ENCODE peak calls at places on chromosomes 6 and 20, in ten cellular contexts. One of them, this sample, is unnamed.

GRCh38 chr6:168892031-168892430 is 361.6 kb downstream of the THBS2 start:
- DNase-seq in activated T-helper 1 cell treated with anti-CD3 and anti-CD28 coated beads, Interleukin-2, amount 50 U/mL, for 16 hours: no peak
- DNase-seq in iris pigment epithelial cell: no peak
- DNase-seq in activated T-cell treated with anti-CD3 and anti-CD28 coated beads for 24 hours: no peak
- DNase-seq in nucleus accumbens: no peak
- DNase-seq in T-helper 1 cell: no peak
- DNase-seq in CD4-positive, CD25-positive, alpha-beta regulatory T cell: no peak
- DNase-seq in fibroblast of pulmonary artery: no peak
- DNase-seq in stimulated activated CD4-positive, alpha-beta T cell treated with anti-CD3 and anti-CD28 coated beads, Interleukin-15, amount 100 ng/mL, for 1 hour: no peak
- DNase-seq in skeletal muscle cell: no peak
- DNase-seq in this sample: no peak

GRCh38 chr6:11307226-11307625 is 74.8 kb upstream of the NEDD9 start:
- DNase-seq in CD4-positive, CD25-positive, alpha-beta regulatory T cell: no peak
- DNase-seq in iris pigment epithelial cell: peak
- DNase-seq in skeletal muscle cell: no peak
- DNase-seq in nucleus accumbens: no peak
- DNase-seq in stimulated activated CD4-positive, alpha-beta T cell treated with anti-CD3 and anti-CD28 coated beads, Interleukin-15, amount 100 ng/mL, for 1 hour: no peak
- DNase-seq in activated T-helper 1 cell treated with anti-CD3 and anti-CD28 coated beads, Interleukin-2, amount 50 U/mL, for 16 hours: no peak
- DNase-seq in activated T-cell treated with anti-CD3 and anti-CD28 coated beads for 24 hours: no peak
- DNase-seq in T-helper 1 cell: no peak
- DNase-seq in fibroblast of pulmonary artery: no peak
- DNase-seq in this sample: no peak

GRCh38 chr6:88596801-88597200 is 366.6 kb downstream of the RNGTT start:
- DNase-seq in CD4-positive, CD25-positive, alpha-beta regulatory T cell: no peak
- DNase-seq in T-helper 1 cell: no peak
- DNase-seq in activated T-cell treated with anti-CD3 and anti-CD28 coated beads for 24 hours: no peak
- DNase-seq in iris pigment epithelial cell: no peak
- DNase-seq in stimulated activated CD4-positive, alpha-beta T cell treated with anti-CD3 and anti-CD28 coated beads, Interleukin-15, amount 100 ng/mL, for 1 hour: no peak
- DNase-seq in activated T-helper 1 cell treated with anti-CD3 and anti-CD28 coated beads, Interleukin-2, amount 50 U/mL, for 16 hours: no peak
- DNase-seq in nucleus accumbens: no peak
- DNase-seq in fibroblast of pulmonary artery: no peak
- DNase-seq in skeletal muscle cell: no peak
- DNase-seq in this sample: no peak

GRCh38 chr6:30136570-30137286 is 788 bp downstream of the TRIM40 start:
- DNase-seq in activated T-cell treated with anti-CD3 and anti-CD28 coated beads for 24 hours: no peak
- DNase-seq in stimulated activated CD4-positive, alpha-beta T cell treated with anti-CD3 and anti-CD28 coated beads, Interleukin-15, amount 100 ng/mL, for 1 hour: no peak
- DNase-seq in fibroblast of pulmonary artery: no peak
- DNase-seq in activated T-helper 1 cell treated with anti-CD3 and anti-CD28 coated beads, Interleukin-2, amount 50 U/mL, for 16 hours: no peak
- DNase-seq in iris pigment epithelial cell: no peak
- DNase-seq in skeletal muscle cell: no peak
- DNase-seq in T-helper 1 cell: no peak
- DNase-seq in nucleus accumbens: no peak
- DNase-seq in CD4-positive, CD25-positive, alpha-beta regulatory T cell: no peak
- DNase-seq in this sample: no peak

GRCh38 chr6:3031857-3032256 is 32.2 kb downstream of the NQO2 start:
- DNase-seq in CD4-positive, CD25-positive, alpha-beta regulatory T cell: no peak
- DNase-seq in skeletal muscle cell: no peak
- DNase-seq in activated T-helper 1 cell treated with anti-CD3 and anti-CD28 coated beads, Interleukin-2, amount 50 U/mL, for 16 hours: no peak
- DNase-seq in activated T-cell treated with anti-CD3 and anti-CD28 coated beads for 24 hours: no peak
- DNase-seq in T-helper 1 cell: no peak
- DNase-seq in stimulated activated CD4-positive, alpha-beta T cell treated with anti-CD3 and anti-CD28 coated beads, Interleukin-15, amount 100 ng/mL, for 1 hour: no peak
- DNase-seq in iris pigment epithelial cell: no peak
- DNase-seq in nucleus accumbens: no peak
- DNase-seq in fibroblast of pulmonary artery: no peak
- DNase-seq in this sample: no peak

GRCh38 chr6:69233195-69233524 is 563.6 kb downstream of the LMBRD1 start:
- DNase-seq in iris pigment epithelial cell: no peak
- DNase-seq in T-helper 1 cell: no peak
- DNase-seq in nucleus accumbens: no peak
- DNase-seq in skeletal muscle cell: no peak
- DNase-seq in CD4-positive, CD25-positive, alpha-beta regulatory T cell: no peak
- DNase-seq in stimulated activated CD4-positive, alpha-beta T cell treated with anti-CD3 and anti-CD28 coated beads, Interleukin-15, amount 100 ng/mL, for 1 hour: no peak
- DNase-seq in activated T-cell treated with anti-CD3 and anti-CD28 coated beads for 24 hours: no peak
- DNase-seq in fibroblast of pulmonary artery: no peak
- DNase-seq in activated T-helper 1 cell treated with anti-CD3 and anti-CD28 coated beads, Interleukin-2, amount 50 U/mL, for 16 hours: no peak
- DNase-seq in this sample: no peak

GRCh38 chr6:85113934-85114582 is 335.8 kb upstream of the NT5E start:
- DNase-seq in stimulated activated CD4-positive, alpha-beta T cell treated with anti-CD3 and anti-CD28 coated beads, Interleukin-15, amount 100 ng/mL, for 1 hour: no peak
- DNase-seq in CD4-positive, CD25-positive, alpha-beta regulatory T cell: no peak
- DNase-seq in nucleus accumbens: no peak
- DNase-seq in activated T-helper 1 cell treated with anti-CD3 and anti-CD28 coated beads, Interleukin-2, amount 50 U/mL, for 16 hours: no peak
- DNase-seq in activated T-cell treated with anti-CD3 and anti-CD28 coated beads for 24 hours: no peak
- DNase-seq in skeletal muscle cell: no peak
- DNase-seq in T-helper 1 cell: no peak
- DNase-seq in fibroblast of pulmonary artery: peak
- DNase-seq in iris pigment epithelial cell: peak
- DNase-seq in this sample: no peak

GRCh38 chr6:6722195-6722594 is 133.7 kb downstream of the LY86 start:
- DNase-seq in CD4-positive, CD25-positive, alpha-beta regulatory T cell: no peak
- DNase-seq in skeletal muscle cell: no peak
- DNase-seq in activated T-cell treated with anti-CD3 and anti-CD28 coated beads for 24 hours: no peak
- DNase-seq in iris pigment epithelial cell: no peak
- DNase-seq in stimulated activated CD4-positive, alpha-beta T cell treated with anti-CD3 and anti-CD28 coated beads, Interleukin-15, amount 100 ng/mL, for 1 hour: no peak
- DNase-seq in fibroblast of pulmonary artery: no peak
- DNase-seq in nucleus accumbens: no peak
- DNase-seq in activated T-helper 1 cell treated with anti-CD3 and anti-CD28 coated beads, Interleukin-2, amount 50 U/mL, for 16 hours: no peak
- DNase-seq in T-helper 1 cell: no peak
- DNase-seq in this sample: no peak

GRCh38 chr20:17287503-17287902 is 60.7 kb downstream of the PCSK2 start:
- DNase-seq in activated T-helper 1 cell treated with anti-CD3 and anti-CD28 coated beads, Interleukin-2, amount 50 U/mL, for 16 hours: no peak
- DNase-seq in skeletal muscle cell: no peak
- DNase-seq in activated T-cell treated with anti-CD3 and anti-CD28 coated beads for 24 hours: no peak
- DNase-seq in CD4-positive, CD25-positive, alpha-beta regulatory T cell: no peak
- DNase-seq in fibroblast of pulmonary artery: no peak
- DNase-seq in stimulated activated CD4-positive, alpha-beta T cell treated with anti-CD3 and anti-CD28 coated beads, Interleukin-15, amount 100 ng/mL, for 1 hour: no peak
- DNase-seq in iris pigment epithelial cell: no peak
- DNase-seq in T-helper 1 cell: no peak
- DNase-seq in nucleus accumbens: no peak
- DNase-seq in this sample: no peak

GRCh38 chr6:108275971-108276370 is 15.1 kb upstream of the SNX3 start:
- DNase-seq in CD4-positive, CD25-positive, alpha-beta regulatory T cell: no peak
- DNase-seq in iris pigment epithelial cell: no peak
- DNase-seq in activated T-cell treated with anti-CD3 and anti-CD28 coated beads for 24 hours: no peak
- DNase-seq in activated T-helper 1 cell treated with anti-CD3 and anti-CD28 coated beads, Interleukin-2, amount 50 U/mL, for 16 hours: no peak
- DNase-seq in skeletal muscle cell: no peak
- DNase-seq in stimulated activated CD4-positive, alpha-beta T cell treated with anti-CD3 and anti-CD28 coated beads, Interleukin-15, amount 100 ng/mL, for 1 hour: no peak
- DNase-seq in T-helper 1 cell: no peak
- DNase-seq in fibroblast of pulmonary artery: no peak
- DNase-seq in nucleus accumbens: no peak
- DNase-seq in this sample: no peak

GRCh38 chr6:19719691-19720127 is 117.5 kb upstream of the ID4 start:
- DNase-seq in fibroblast of pulmonary artery: peak
- DNase-seq in CD4-positive, CD25-positive, alpha-beta regulatory T cell: no peak
- DNase-seq in nucleus accumbens: no peak
- DNase-seq in activated T-cell treated with anti-CD3 and anti-CD28 coated beads for 24 hours: no peak
- DNase-seq in T-helper 1 cell: no peak
- DNase-seq in skeletal muscle cell: no peak
- DNase-seq in iris pigment epithelial cell: peak
- DNase-seq in activated T-helper 1 cell treated with anti-CD3 and anti-CD28 coated beads, Interleukin-2, amount 50 U/mL, for 16 hours: no peak
- DNase-seq in stimulated activated CD4-positive, alpha-beta T cell treated with anti-CD3 and anti-CD28 coated beads, Interleukin-15, amount 100 ng/mL, for 1 hour: no peak
- DNase-seq in this sample: no peak

GRCh38 chr20:37711001-37711400 is 17.2 kb downstream of the CTNNBL1 start:
- DNase-seq in T-helper 1 cell: no peak
- DNase-seq in fibroblast of pulmonary artery: peak
- DNase-seq in activated T-cell treated with anti-CD3 and anti-CD28 coated beads for 24 hours: no peak
- DNase-seq in skeletal muscle cell: no peak
- DNase-seq in iris pigment epithelial cell: peak
- DNase-seq in CD4-positive, CD25-positive, alpha-beta regulatory T cell: no peak
- DNase-seq in stimulated activated CD4-positive, alpha-beta T cell treated with anti-CD3 and anti-CD28 coated beads, Interleukin-15, amount 100 ng/mL, for 1 hour: no peak
- DNase-seq in activated T-helper 1 cell treated with anti-CD3 and anti-CD28 coated beads, Interleukin-2, amount 50 U/mL, for 16 hours: no peak
- DNase-seq in nucleus accumbens: no peak
- DNase-seq in this sample: no peak

GRCh38 chr6:55713411-55713810 is 134.4 kb upstream of the HMGCLL1 start:
- DNase-seq in iris pigment epithelial cell: no peak
- DNase-seq in activated T-cell treated with anti-CD3 and anti-CD28 coated beads for 24 hours: no peak
- DNase-seq in CD4-positive, CD25-positive, alpha-beta regulatory T cell: no peak
- DNase-seq in nucleus accumbens: no peak
- DNase-seq in activated T-helper 1 cell treated with anti-CD3 and anti-CD28 coated beads, Interleukin-2, amount 50 U/mL, for 16 hours: no peak
- DNase-seq in skeletal muscle cell: no peak
- DNase-seq in T-helper 1 cell: no peak
- DNase-seq in fibroblast of pulmonary artery: peak
- DNase-seq in stimulated activated CD4-positive, alpha-beta T cell treated with anti-CD3 and anti-CD28 coated beads, Interleukin-15, amount 100 ng/mL, for 1 hour: no peak
- DNase-seq in this sample: no peak

GRCh38 chr6:66848244-66848953 is 1141.4 kb upstream of the EYS start:
- DNase-seq in activated T-cell treated with anti-CD3 and anti-CD28 coated beads for 24 hours: no peak
- DNase-seq in fibroblast of pulmonary artery: no peak
- DNase-seq in activated T-helper 1 cell treated with anti-CD3 and anti-CD28 coated beads, Interleukin-2, amount 50 U/mL, for 16 hours: no peak
- DNase-seq in CD4-positive, CD25-positive, alpha-beta regulatory T cell: no peak
- DNase-seq in stimulated activated CD4-positive, alpha-beta T cell treated with anti-CD3 and anti-CD28 coated beads, Interleukin-15, amount 100 ng/mL, for 1 hour: no peak
- DNase-seq in skeletal muscle cell: no peak
- DNase-seq in iris pigment epithelial cell: no peak
- DNase-seq in nucleus accumbens: no peak
- DNase-seq in T-helper 1 cell: no peak
- DNase-seq in this sample: no peak

GRCh38 chr6:169224185-169224695 is 29.4 kb downstream of the THBS2 start:
- DNase-seq in fibroblast of pulmonary artery: peak
- DNase-seq in nucleus accumbens: no peak
- DNase-seq in T-helper 1 cell: no peak
- DNase-seq in activated T-cell treated with anti-CD3 and anti-CD28 coated beads for 24 hours: no peak
- DNase-seq in iris pigment epithelial cell: peak
- DNase-seq in CD4-positive, CD25-positive, alpha-beta regulatory T cell: no peak
- DNase-seq in stimulated activated CD4-positive, alpha-beta T cell treated with anti-CD3 and anti-CD28 coated beads, Interleukin-15, amount 100 ng/mL, for 1 hour: no peak
- DNase-seq in activated T-helper 1 cell treated with anti-CD3 and anti-CD28 coated beads, Interleukin-2, amount 50 U/mL, for 16 hours: no peak
- DNase-seq in skeletal muscle cell: peak
- DNase-seq in this sample: no peak

This sample was measured in HL-60.